ENCODE peak calls at places on chromosomes 3 and 15, in four cellular contexts. V, T, X and H are unnamed samples.

GRCh38 chr3:186432189-186432588 is 70.2 kb upstream of the DGKG start:
- DNase-seq in V (no peak), T (no peak), X (no peak), H (no peak)

GRCh38 chr3:9121366-9121765 is 128.1 kb downstream of the SRGAP3 start:
- DNase-seq in V (no peak), T (no peak), X (no peak), H (no peak)

GRCh38 chr3:126934991-126935390 is 47.9 kb upstream of the PLXNA1 start:
- DNase-seq in V (no peak), T (no peak), X (no peak), H (no peak)

GRCh38 chr15:99455796-99456160 is 110.0 kb upstream of the MEF2A start:
- DNase-seq in V (no peak), T (no peak), X (no peak), H (no peak)

GRCh38 chr3:50173685-50174516 is 17.5 kb upstream of the GNAT1 start:
- DNase-seq in V (no peak), T (no peak), X (no peak), H (no peak)

GRCh38 chr3:187327827-187328226 is 36.3 kb upstream of the MASP1 start:
- DNase-seq in V (no peak), T (no peak), X (no peak), H (no peak)

GRCh38 chr3:9253327-9253726 is 3.9 kb upstream of the SRGAP3 start:
- DNase-seq in V (no peak), T (no peak), X (no peak), H (no peak)

GRCh38 chr3:181695661-181696491 is 15.8 kb upstream of the SOX2 start:
- DNase-seq in V (no peak), T (no peak), X (no peak), H (no peak)

GRCh38 chr15:38299216-38299615 is 46.6 kb downstream of the SPRED1 start:
- DNase-seq in V (no peak), T (no peak), X (no peak), H (no peak)

GRCh38 chr3:109685084-109686079 is 348.0 kb upstream of the DPPA4 start:
- DNase-seq in V (no peak), T (no peak), X (no peak), H (no peak)

GRCh38 chr3:128794067-128794768 is 68.2 kb downstream of the RAB7A start:
- DNase-seq in V (no peak), T (peak), X (no peak), H (no peak)

GRCh38 chr3:21256932-21257331 is 494.1 kb downstream of the ZNF385D start:
- DNase-seq in V (no peak), T (no peak), X (no peak), H (no peak)

GRCh38 chr15:78077053-78077859 is at the start of gene TBC1D2B:
- DNase-seq in V (no peak), T (peak), X (no peak), H (peak)

GRCh38 chr15:27175479-27176153 is 204.6 kb downstream of the GABRG3 start:
- DNase-seq in V (no peak), T (no peak), X (no peak), H (no peak)

GRCh38 chr3:127694467-127695215 is 21.9 kb downstream of the ABTB1 start:
- DNase-seq in V (peak), T (no peak), X (no peak), H (no peak)

GRCh38 chr15:70297465-70298152 is 199.9 kb upstream of the TLE3 start:
- DNase-seq in V (no peak), T (no peak), X (no peak), H (no peak)

GRCh38 chr3:10928961-10929471 is 63.5 kb upstream of the SLC6A1 start:
- DNase-seq in V (no peak), T (no peak), X (no peak), H (no peak)

GRCh38 chr3:57088503-57088902 is 28.0 kb downstream of the SPATA12 start:
- DNase-seq in V (no peak), T (no peak), X (no peak), H (no peak)

GRCh38 chr3:117059054-117059989 is 349.7 kb downstream of the TUSC7 start:
- DNase-seq in V (peak), T (peak), X (no peak), H (no peak)

GRCh38 chr15:84864429-84864795 is 20.1 kb upstream of the SLC28A1 start:
- DNase-seq in V (no peak), T (no peak), X (no peak), H (no peak)

GRCh38 chr3:40432793-40433192 is 24.3 kb upstream of the RPL14 start:
- DNase-seq in V (no peak), T (peak), X (no peak), H (no peak)

GRCh38 chr3:175381685-175382084 is 522.6 kb downstream of the NAALADL2 start:
- DNase-seq in V (no peak), T (no peak), X (no peak), H (no peak)

GRCh38 chr3:124035463-124036121 is 43.7 kb upstream of the ROPN1 start:
- DNase-seq in V (no peak), T (no peak), X (no peak), H (no peak)

GRCh38 chr3:106086636-106087035 is 217.8 kb upstream of the CBLB start:
- DNase-seq in V (no peak), T (peak), X (no peak), H (no peak)

GRCh38 chr3:47825590-47825989 is 22.7 kb downstream of the DHX30 start:
- DNase-seq in V (no peak), T (peak), X (no peak), H (peak)

GRCh38 chr3:158725348-158725966 is 6.8 kb downstream of the RARRES1 start:
- DNase-seq in V (peak), T (no peak), X (no peak), H (no peak)

GRCh38 chr15:43237842-43238470 is 17.1 kb upstream of the EPB42 start:
- DNase-seq in V (no peak), T (no peak), X (no peak), H (no peak)

GRCh38 chr3:64104006-64104405 is 80.7 kb upstream of the PSMD6 start:
- DNase-seq in V (no peak), T (no peak), X (no peak), H (no peak)

GRCh38 chr3:143901105-143901504 is 52.8 kb upstream of the SLC9A9 start:
- DNase-seq in V (no peak), T (no peak), X (no peak), H (no peak)

GRCh38 chr15:99181544-99181943 is 67.8 kb downstream of the TTC23 start:
- DNase-seq in V (no peak), T (no peak), X (no peak), H (no peak)

GRCh38 chr3:157119369-157119951 is 40.5 kb downstream of the CCNL1 start:
- DNase-seq in V (peak), T (peak), X (no peak), H (no peak)

DNA sequence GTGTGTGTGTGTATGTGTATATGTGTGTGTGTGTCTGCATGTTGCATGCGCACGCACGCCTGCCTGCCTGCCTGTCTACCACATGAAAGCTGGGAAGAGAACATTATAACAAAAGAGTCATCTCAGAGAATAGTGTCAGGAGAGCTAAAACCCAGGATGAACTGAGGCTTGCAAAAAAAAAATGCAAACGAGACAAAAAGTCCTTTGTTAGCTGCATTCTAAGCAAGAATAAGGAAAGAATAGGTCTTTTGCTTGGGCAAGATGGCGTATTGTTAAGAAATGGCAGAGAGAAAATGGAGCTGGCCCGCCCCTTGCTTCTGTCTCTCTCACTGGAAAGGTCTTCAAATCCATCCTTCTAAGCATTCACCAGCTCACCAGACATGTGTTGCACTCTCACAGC is 16.4 kb downstream of the WNT7A start:
- DNase-seq in V (no peak), T (no peak), X (no peak), H (no peak)
- TF ChIP-seq TARDBP in V (no peak), T (no peak), X (no peak), H (no peak)

DNA sequence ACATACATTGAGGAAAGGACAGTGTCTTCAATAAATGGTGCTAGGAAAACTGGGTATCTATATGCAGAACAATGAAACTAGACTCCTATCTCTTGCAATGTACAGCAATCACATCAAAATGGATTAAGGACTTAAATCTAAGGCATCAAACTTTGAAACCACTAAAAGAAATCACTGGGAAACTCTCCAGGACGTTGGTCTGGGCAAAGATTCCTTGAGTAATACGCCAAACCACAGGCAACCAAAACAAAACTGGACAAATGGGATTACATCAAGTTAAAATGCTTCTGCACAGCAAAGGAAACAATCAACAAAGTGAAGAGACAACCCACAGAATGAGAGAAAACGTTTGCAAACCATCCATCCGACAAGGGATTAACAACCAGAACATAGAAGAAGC is 14.5 kb downstream of the LAMP3 start:
- DNase-seq in V (no peak), T (no peak), X (no peak), H (no peak)
- TF ChIP-seq SP1 in V (no peak), T (no peak), X (no peak), H (no peak)

GRCh38 chr3:38137615-38138346 is 680 bp upstream of the MYD88 start:
- DNase-seq in V (no peak), T (peak), X (no peak), H (no peak)
- TF ChIP-seq BHLHE40 in V (no peak), T (no peak), X (no peak), H (no peak)

DNA sequence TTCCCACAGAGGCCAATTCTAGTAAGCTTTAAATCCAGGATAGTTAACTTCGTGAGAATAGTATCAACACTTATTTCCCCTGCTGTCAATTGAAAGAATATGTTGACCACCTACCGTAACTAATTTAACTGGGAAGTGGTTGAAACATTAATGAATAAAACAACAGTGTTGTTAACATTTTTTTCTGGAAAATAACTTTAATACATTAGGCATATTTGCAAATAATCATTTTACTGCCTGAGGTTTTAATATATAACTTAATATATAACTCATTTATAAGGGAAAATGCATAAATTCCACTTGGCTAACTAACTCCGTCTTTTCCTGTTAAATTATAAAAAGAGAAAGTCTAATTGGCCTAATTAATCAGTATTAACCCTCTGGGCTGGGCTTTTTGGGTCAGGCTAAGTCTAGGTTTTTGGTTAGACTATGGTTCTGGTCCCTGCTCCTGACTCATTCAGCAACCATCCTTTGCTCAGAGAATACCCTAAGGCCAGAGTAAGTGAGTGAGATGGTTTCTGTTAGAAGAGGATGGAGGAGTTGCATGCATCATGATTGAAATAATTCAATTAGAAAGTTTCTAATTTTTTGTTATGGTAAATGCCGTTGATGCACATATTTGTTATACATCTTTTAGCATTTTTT is 10.9 kb upstream of the SKIL start:
- DNase-seq in V (no peak), T (no peak), X (no peak), H (no peak)
- TF ChIP-seq TARDBP in V (no peak), T (no peak), X (no peak), H (no peak)

DNA sequence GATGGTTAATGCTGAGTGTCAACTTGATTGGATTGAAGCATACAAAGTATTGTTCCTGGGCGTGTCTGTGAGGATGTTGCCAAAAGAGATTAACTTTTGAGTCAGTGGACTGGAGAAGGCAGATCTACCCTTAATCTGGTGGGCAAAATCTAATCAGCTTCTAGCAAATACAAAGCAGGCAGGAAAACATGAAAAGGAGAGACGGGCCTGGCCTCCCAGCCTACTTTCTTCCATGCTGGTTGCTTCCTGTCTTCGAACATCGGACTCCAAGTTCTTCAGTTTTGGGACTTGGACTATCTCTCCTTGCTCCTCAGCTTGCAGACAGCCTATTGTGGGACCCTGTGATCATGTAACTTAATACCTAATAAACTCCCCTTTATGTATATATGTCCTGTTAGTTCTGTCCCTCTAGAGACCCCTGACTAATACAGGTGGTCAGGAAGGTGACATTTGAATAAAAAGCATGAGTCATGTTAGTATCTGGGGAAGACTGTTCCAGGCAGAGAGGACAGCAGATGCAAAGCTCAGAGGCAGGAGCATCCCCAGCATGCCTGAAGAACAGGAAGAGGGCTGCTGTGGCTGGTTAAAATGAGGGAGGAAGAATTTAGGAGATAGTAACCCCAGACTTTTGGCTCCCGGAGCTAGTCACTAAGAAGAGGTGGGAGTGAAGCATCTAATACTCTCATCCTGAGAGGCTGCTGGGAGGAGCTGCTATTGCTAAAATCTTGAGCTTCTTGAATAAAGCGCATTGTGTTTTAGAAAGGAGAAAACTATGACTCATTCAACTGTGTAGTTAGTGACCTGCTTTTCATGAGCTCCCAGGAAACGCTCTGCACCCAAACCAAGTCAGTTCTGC is 207.4 kb upstream of the HES1 start:
- DNase-seq in V (no peak), T (peak), X (no peak), H (no peak)
- TF ChIP-seq SP1 in V (no peak), T (no peak), X (no peak), H (no peak)

DNA sequence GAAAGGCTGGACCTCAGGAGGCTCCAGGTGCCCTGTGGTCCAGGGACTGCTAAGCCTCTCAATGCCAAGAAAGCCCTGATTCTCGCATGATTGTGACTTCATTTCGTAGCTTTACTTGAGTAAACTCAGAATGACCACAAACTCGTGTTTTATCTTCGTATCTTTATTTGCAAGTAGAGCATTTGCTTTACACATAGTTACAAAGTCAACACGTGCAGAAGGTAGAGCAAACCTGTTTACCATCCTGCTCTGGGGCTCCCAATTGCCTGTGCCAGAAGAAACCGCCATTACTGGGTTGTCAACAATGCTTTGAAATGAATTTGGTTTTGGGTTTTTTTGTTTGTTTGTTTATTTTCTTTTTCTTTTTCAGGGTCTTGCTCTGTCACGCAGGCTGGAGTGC is 5.8 kb upstream of the MESP1 start:
- DNase-seq in V (peak), T (no peak), X (no peak), H (no peak)
- TF ChIP-seq BHLHE40 in V (peak), T (peak), X (no peak), H (no peak)

GRCh38 chr15:66943456-66944095 is 121.8 kb upstream of the SMAD3 start:
- DNase-seq in V (peak), T (peak), X (no peak), H (no peak)
- TF ChIP-seq TARDBP in V (no peak), T (no peak), X (no peak), H (no peak)